ENCODE peak calls at places on chromosomes 16 and 17, in seven cellular contexts. Y is IMR-90, T is PC-9, P is Caco-2, K is tibial artery, H is AG09309, V is neural progenitor cell. B is an unnamed sample.

GRCh38 chr16:51880776-51881175 is 666.2 kb downstream of the TOX3 start:
- DNase-seq in H (peak; percentile 39), T (peak; percentile 37), V (no peak), K (no peak), P (no peak), Y (peak; percentile 98), B (no peak)

GRCh38 chr17:49224198-49224996 is 6.2 kb downstream of the PHOSPHO1 start:
- DNase-seq in P (peak; percentile 81), Y (no peak), K (no peak), V (peak; percentile 53), H (no peak), T (no peak), B (no peak)

GRCh38 chr17:50689251-50689650 is 18.5 kb downstream of the ANKRD40 start:
- DNase-seq in P (peak; percentile 84), Y (peak; percentile 66), K (no peak), H (no peak), T (peak; percentile 82), V (peak; percentile 54), B (no peak)

GRCh38 chr17:28317965-28318758 is 838 bp upstream of the TMEM97 start:
- DNase-seq in T (no peak), K (no peak), Y (no peak), V (peak; percentile 64), H (no peak), P (peak; percentile 70), B (no peak)

GRCh38 chr16:15621889-15622288 is 21.1 kb downstream of the MARF1 start:
- DNase-seq in T (no peak), H (no peak), K (no peak), Y (no peak), P (no peak), V (no peak), B (no peak)

GRCh38 chr16:54174750-54175149 is 111.8 kb downstream of the IRX3 start:
- DNase-seq in H (no peak), K (no peak), Y (no peak), P (no peak), V (no peak), T (no peak), B (no peak)

GRCh38 chr17:10372906-10373305 is at the start of gene MYH13:
- DNase-seq in Y (no peak), K (no peak), T (no peak), V (no peak), P (no peak), H (no peak), B (no peak)

GRCh38 chr17:50208611-50209061 is 7.2 kb upstream of the COL1A1 start:
- DNase-seq in P (peak; percentile 74), H (no peak), Y (no peak), V (no peak), T (no peak), K (peak; percentile 19), B (no peak)

GRCh38 chr17:57453841-57454240 is 197.5 kb downstream of the MSI2 start:
- DNase-seq in Y (no peak), H (no peak), P (no peak), K (no peak), V (no peak), T (no peak), B (no peak)

GRCh38 chr17:5080591-5080990 is 2.3 kb downstream of the ZFP3 start:
- DNase-seq in Y (no peak), P (no peak), K (no peak), H (no peak), T (no peak), V (no peak), B (no peak)

GRCh38 chr16:73095142-73095791 is 47.3 kb upstream of the ZFHX3 start:
- DNase-seq in K (no peak), T (no peak), V (no peak), P (no peak), H (no peak), Y (peak; percentile 6), B (no peak)

GRCh38 chr16:82004651-82005490 is 6.4 kb downstream of the SDR42E1 start:
- DNase-seq in H (no peak), V (no peak), K (no peak), P (no peak), T (no peak), Y (no peak), B (no peak)

GRCh38 chr17:33511670-33512069 is 218.6 kb upstream of the ASIC2 start:
- DNase-seq in P (no peak), K (no peak), H (no peak), T (no peak), Y (no peak), V (no peak), B (no peak)

GRCh38 chr16:3727806-3728381 is 10.6 kb upstream of the TRAP1 start:
- DNase-seq in H (no peak), T (no peak), Y (no peak), V (no peak), P (no peak), K (no peak), B (no peak)

GRCh38 chr16:77499373-77500285 is 64.8 kb upstream of the ADAMTS18 start:
- DNase-seq in H (peak; percentile 11), K (peak; percentile 62), V (no peak), Y (no peak), P (no peak), T (no peak), B (peak; percentile 16)

GRCh38 chr17:76191891-76192290 is 48.4 kb downstream of the RNF157 start:
- DNase-seq in V (no peak), K (no peak), T (no peak), H (no peak), Y (no peak), P (no peak), B (no peak)

GRCh38 chr16:4744758-4745569 is 10.6 kb downstream of the DNAAF8 start:
- DNase-seq in H (no peak), T (no peak), V (no peak), Y (no peak), P (no peak), K (no peak), B (no peak)

GRCh38 chr16:27840311-27841060 is 223.0 kb downstream of the GSG1L start:
- DNase-seq in Y (no peak), K (no peak), V (no peak), P (no peak), T (no peak), H (no peak), B (no peak)

GRCh38 chr17:4375039-4375748 is 8.7 kb upstream of the UBE2G1 start:
- DNase-seq in H (no peak), K (no peak), V (no peak), P (no peak), Y (no peak), T (no peak), B (no peak)

GRCh38 chr16:67528222-67528869 is at the start of gene RIPOR1:
- DNase-seq in P (peak; percentile 61), V (peak; percentile 80), T (no peak), Y (no peak), K (no peak), H (no peak), B (no peak)

GRCh38 chr17:35801583-35802224 is 6.3 kb upstream of the MMP28 start:
- DNase-seq in H (peak; percentile 68), Y (no peak), P (no peak), V (no peak), T (no peak), K (peak; percentile 73), B (peak; percentile 93)

GRCh38 chr16:4273858-4274291 is 1.1 kb upstream of the TFAP4 start:
- DNase-seq in T (peak; percentile 53), P (peak; percentile 68), V (peak; percentile 76), K (peak; percentile 36), H (no peak), Y (peak; percentile 22), B (peak; percentile 48)

GRCh38 chr17:47252209-47252608 is 1.4 kb upstream of the ITGB3 start:
- DNase-seq in V (no peak), K (no peak), P (peak; percentile 72), H (no peak), Y (no peak), T (peak; percentile 57), B (no peak)

GRCh38 chr16:24309222-24309905 is 53.2 kb downstream of the CACNG3 start:
- DNase-seq in H (no peak), P (no peak), V (peak; percentile 13), T (peak; percentile 55), K (no peak), Y (peak; percentile 39), B (no peak)

GRCh38 chr17:46818319-46818928 is at the start of gene WNT3:
- DNase-seq in H (no peak), P (no peak), K (no peak), Y (no peak), V (peak; percentile 82), T (no peak), B (peak; percentile 60)

GRCh38 chr17:72115789-72116520 is 4.9 kb upstream of the SOX9 start:
- DNase-seq in H (no peak), V (peak; percentile 59), P (no peak), T (no peak), K (no peak), Y (no peak), B (peak; percentile 72)
- H3K4me3 ChIP-seq in H (no peak overlapping the region), V (peak overlapping the region; percentile 43), P (no peak overlapping the region), T (no peak overlapping the region), K (no peak overlapping the region), Y (no peak overlapping the region), B (no peak overlapping the region)

GRCh38 chr17:82491196-82491530 is 28.4 kb upstream of the FOXK2 start:
- DNase-seq in K (no peak), Y (no peak), P (no peak), H (no peak), T (no peak), V (no peak), B (no peak)

GRCh38 chr17:82491533-82491932 is 28.0 kb upstream of the FOXK2 start:
- DNase-seq in Y (no peak), K (no peak), T (no peak), V (no peak), H (no peak), P (no peak), B (no peak)

GRCh38 chr17:82494236-82495055 is 25.1 kb upstream of the FOXK2 start:
- DNase-seq in T (peak; percentile 84), K (peak; percentile 95), Y (peak; percentile 97), P (peak; percentile 94), H (peak; percentile 91), V (peak; percentile 88), B (peak; percentile 97)

GRCh38 chr17:82492647-82493516 is 26.6 kb upstream of the FOXK2 start:
- DNase-seq in V (no peak), Y (peak; percentile 76), P (no peak), H (no peak), T (peak; percentile 63), K (no peak), B (no peak)

GRCh38 chr17:82493517-82493840 is 26.1 kb upstream of the FOXK2 start:
- DNase-seq in P (no peak), H (no peak), K (no peak), V (no peak), Y (no peak), T (peak; percentile 62), B (no peak)
- TF ChIP-seq CTCF in P (no peak), H (no peak), K (no peak), V (no peak), Y (no peak), T (no peak), B (no peak)

GRCh38 chr17:36807496-36808180 is 129.6 kb upstream of the LHX1 start:
- DNase-seq in K (no peak), T (no peak), Y (no peak), H (no peak), V (peak; percentile 16), P (no peak), B (peak; percentile 74)
- H3K4me3 ChIP-seq in K (no peak overlapping the region), T (no peak overlapping the region), Y (no peak overlapping the region), H (no peak overlapping the region), V (peak overlapping the region; percentile 50), P (no peak overlapping the region), B (no peak overlapping the region)

GRCh38 chr16:56275801-56276200 is 84.5 kb downstream of the GNAO1 start:
- DNase-seq in Y (no peak), P (peak; percentile 9), K (peak; percentile 14), H (no peak), T (no peak), V (no peak), B (no peak)
- TF ChIP-seq CTCF in Y (no peak), P (no peak), K (no peak), H (no peak), T (no peak), V (no peak), B (no peak)

B was measured in lower leg skin.